ENCODE peak calls at places on chromosome 11, in five cellular contexts. W is cardiac muscle cell, E is fibroblast of mammary gland, Z is RWPE1, Y is A549. D is an unnamed sample.

GRCh38 chr11:13465909-13466371 is 2.9 kb upstream of the BTBD10 start:
- DNase-seq in W (peak; percentile 63), Z (peak; percentile 41), Y (peak; percentile 54), E (peak; percentile 61), D (no peak)

GRCh38 chr11:33790088-33790487 is 15.8 kb upstream of the FBXO3 start:
- DNase-seq in E (no peak), Y (no peak), W (no peak), Z (no peak), D (no peak)

GRCh38 chr11:99171330-99171729 is 150.6 kb downstream of the CNTN5 start:
- DNase-seq in W (no peak), Y (no peak), E (no peak), Z (no peak), D (peak; percentile 23)

GRCh38 chr11:96778272-96778671 is 388.5 kb downstream of the JRKL start:
- DNase-seq in E (no peak), Z (no peak), Y (no peak), W (no peak), D (peak; percentile 24)

GRCh38 chr11:132064987-132065620 is 694.7 kb downstream of the NTM start:
- DNase-seq in Y (peak; percentile 1), W (peak; percentile 95), E (peak; percentile 96), Z (peak; percentile 55), D (peak; percentile 100)

GRCh38 chr11:13503393-13503792 is 7.6 kb upstream of the PTH start:
- DNase-seq in W (no peak), Z (no peak), E (no peak), Y (no peak), D (no peak)

GRCh38 chr11:116648229-116649174 is 124.3 kb downstream of the BUD13 start:
- DNase-seq in Z (no peak), W (no peak), E (no peak), Y (no peak), D (no peak)

GRCh38 chr11:19284881-19285280 is 44.1 kb upstream of the E2F8 start:
- DNase-seq in Y (no peak), Z (no peak), E (no peak), W (no peak), D (no peak)

GRCh38 chr11:112249871-112250590 is 10.6 kb downstream of the PLET1 start:
- DNase-seq in Y (no peak), W (peak; percentile 66), E (no peak), Z (no peak), D (no peak)

GRCh38 chr11:69497221-69497787 is 15.8 kb downstream of the LINC01488 start:
- DNase-seq in Y (peak; percentile 83), E (peak; percentile 94), Z (peak; percentile 65), W (peak; percentile 98), D (peak; percentile 38)

GRCh38 chr11:75150079-75150478 is 828 bp upstream of the SLCO2B1 start:
- DNase-seq in W (no peak), Y (no peak), E (no peak), Z (no peak), D (no peak)

GRCh38 chr11:75689861-75690641 is 21.2 kb upstream of the MAP6 start:
- DNase-seq in W (no peak), Y (no peak), E (no peak), Z (no peak), D (no peak)

GRCh38 chr11:100240051-100240450 is 447.0 kb upstream of the ARHGAP42 start:
- DNase-seq in W (no peak), Y (no peak), Z (no peak), E (no peak), D (no peak)

GRCh38 chr11:75667831-75668507 is 869 bp downstream of the MAP6 start:
- DNase-seq in E (peak; percentile 20), Y (peak; percentile 41), Z (peak; percentile 12), W (peak; percentile 58), D (no peak)

GRCh38 chr11:70670684-70671034 is 272.3 kb downstream of the CTTN start:
- DNase-seq in Y (no peak), Z (no peak), E (no peak), W (no peak), D (no peak)

GRCh38 chr11:131760191-131760951 is 390.0 kb downstream of the NTM start:
- DNase-seq in Y (no peak), W (peak; percentile 91), E (peak; percentile 91), Z (no peak), D (no peak)

GRCh38 chr11:46417711-46418110 is 26.1 kb upstream of the CHRM4 start:
- DNase-seq in E (no peak), W (no peak), Y (no peak), Z (no peak), D (no peak)

GRCh38 chr11:120873966-120874365 is 149.9 kb upstream of the TBCEL start:
- DNase-seq in Y (no peak), Z (no peak), W (no peak), E (no peak), D (no peak)
- TF ChIP-seq CTCF in Y (no peak), Z (no peak), W (no peak), E (no peak), D (no peak)

GRCh38 chr11:22860241-22860640 is at the start of gene CCDC179:
- DNase-seq in E (no peak), Z (no peak), Y (no peak), W (no peak), D (no peak)
- TF ChIP-seq CTCF in E (no peak), Z (no peak), Y (no peak), W (no peak), D (no peak)

GRCh38 chr11:55942785-55943392 is 6.7 kb upstream of the OR5I1 start:
- DNase-seq in Z (peak; percentile 3), Y (peak; percentile 62), W (peak; percentile 27), E (peak; percentile 43), D (peak; percentile 3)
- TF ChIP-seq CTCF in Z (peak; percentile 57), Y (peak; percentile 69), W (peak; percentile 31), E (peak; percentile 37), D (peak; percentile 57)

DNA sequence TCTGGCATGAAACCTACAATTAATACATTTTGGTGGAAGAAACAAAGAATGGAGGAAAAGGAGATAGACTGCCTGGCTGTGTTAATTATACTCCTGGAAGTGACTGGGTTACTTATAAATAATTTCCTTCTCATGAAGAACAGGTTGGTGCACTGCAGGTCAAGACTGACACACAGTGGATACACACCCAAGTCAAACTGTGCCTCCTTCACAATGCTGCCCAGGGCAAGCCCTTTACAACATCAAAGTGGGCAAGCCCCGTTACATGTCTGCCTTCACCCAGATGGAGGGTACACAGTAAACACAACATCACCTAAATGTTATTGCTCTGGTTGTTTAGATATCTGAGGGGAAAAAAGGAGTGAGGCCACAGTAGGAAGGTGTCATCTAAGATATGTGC is 83.7 kb upstream of the KCNA4 start:
- DNase-seq in W (no peak), E (no peak), Y (no peak), Z (no peak), D (no peak)
- TF ChIP-seq CTCF in W (no peak), E (no peak), Y (no peak), Z (no peak), D (no peak)

DNA sequence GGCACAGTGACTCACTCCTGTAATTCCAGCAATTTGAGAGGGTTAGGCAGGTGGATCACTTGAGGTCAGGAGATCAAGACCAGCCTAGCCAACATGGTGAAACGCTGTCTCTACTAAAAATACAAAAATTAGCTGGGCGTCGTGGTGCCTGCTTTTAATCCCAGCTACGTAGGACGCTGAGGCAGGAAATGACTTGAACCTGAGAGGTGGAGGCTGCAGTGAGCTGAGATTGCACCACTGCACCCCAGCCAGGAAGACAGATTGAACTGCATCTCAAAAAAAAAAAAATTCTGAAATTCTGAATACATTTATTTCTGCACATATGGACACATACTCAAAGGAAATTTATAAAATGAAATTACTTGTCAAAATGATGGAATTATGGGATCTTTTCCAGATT is 103.2 kb downstream of the GRIA4 start:
- DNase-seq in W (no peak), E (no peak), Z (no peak), Y (no peak), D (no peak)
- TF ChIP-seq CTCF in W (no peak), E (no peak), Z (no peak), Y (no peak), D (no peak)

GRCh38 chr11:114566273-114566672 is 6.6 kb upstream of the NXPE1 start:
- DNase-seq in E (no peak), Z (no peak), W (no peak), Y (no peak), D (no peak)

GRCh38 chr11:114569781-114570180 is 10.1 kb upstream of the NXPE1 start:
- DNase-seq in Z (no peak), Y (no peak), W (no peak), E (no peak), D (no peak)

DNA sequence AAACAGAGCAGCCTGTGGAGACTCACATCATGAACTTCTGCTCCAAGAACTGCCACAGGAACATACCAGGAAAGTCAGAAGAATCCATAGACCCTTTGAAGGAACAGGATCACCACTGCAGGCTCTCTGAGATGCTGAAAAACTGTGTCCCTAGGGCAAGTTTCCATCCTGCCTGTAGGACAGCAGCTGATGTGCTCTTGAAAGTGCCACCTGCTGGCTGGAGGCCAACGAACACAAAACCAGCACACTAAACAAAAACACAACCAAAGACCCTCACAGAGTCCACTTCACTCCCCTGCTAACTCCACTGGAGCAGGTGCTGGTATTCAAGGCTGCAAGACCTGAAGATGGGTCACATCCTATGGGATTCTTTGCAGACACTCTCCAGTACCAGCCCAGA is 12.0 kb upstream of the NXPE1 start:
- DNase-seq in E (no peak), Z (no peak), Y (no peak), W (no peak), D (no peak)
- TF ChIP-seq CTCF in E (no peak), Z (no peak), Y (no peak), W (no peak), D (no peak)